ENCODE peak calls at places on chromosomes 1 and 21, in seven cellular contexts. One of them, this sample, is unnamed.

GRCh38 chr21:35719105-35719504 is 341.2 kb downstream of the SETD4 start:
- DNase-seq in breast epithelium: no peak
- DNase-seq in IMR-90: no peak
- DNase-seq in cardiac fibroblast: no peak
- DNase-seq in transverse colon: no peak
- DNase-seq in left ventricle myocardium inferior: no peak
- DNase-seq in HCT116: no peak
- DNase-seq in this sample: no peak

GRCh38 chr1:22142315-22143064 is 407 bp downstream of the WNT4 start:
- DNase-seq in HCT116: no peak
- DNase-seq in transverse colon: peak; percentile 28
- DNase-seq in cardiac fibroblast: peak; percentile 29
- DNase-seq in left ventricle myocardium inferior: no peak
- DNase-seq in breast epithelium: no peak
- DNase-seq in IMR-90: no peak
- DNase-seq in this sample: no peak

GRCh38 chr21:26377111-26377694 is 195.9 kb downstream of the CYYR1 start:
- DNase-seq in cardiac fibroblast: no peak
- DNase-seq in IMR-90: no peak
- DNase-seq in transverse colon: no peak
- DNase-seq in breast epithelium: no peak
- DNase-seq in left ventricle myocardium inferior: no peak
- DNase-seq in HCT116: no peak
- DNase-seq in this sample: no peak

GRCh38 chr1:178310685-178311105 is 186.1 kb downstream of the CLEC20A start:
- DNase-seq in left ventricle myocardium inferior: no peak
- DNase-seq in breast epithelium: no peak
- DNase-seq in transverse colon: no peak
- DNase-seq in cardiac fibroblast: peak; percentile 89
- DNase-seq in IMR-90: peak; percentile 80
- DNase-seq in HCT116: peak; percentile 64
- DNase-seq in this sample: peak; percentile 65

GRCh38 chr1:2940178-2940577 is 81.1 kb upstream of the ACTRT2 start:
- DNase-seq in IMR-90: no peak
- DNase-seq in left ventricle myocardium inferior: no peak
- DNase-seq in HCT116: no peak
- DNase-seq in breast epithelium: no peak
- DNase-seq in transverse colon: no peak
- DNase-seq in cardiac fibroblast: no peak
- DNase-seq in this sample: no peak

GRCh38 chr1:26358411-26359384 is 4.8 kb upstream of the CRYBG2 start:
- DNase-seq in IMR-90: no peak
- DNase-seq in breast epithelium: no peak
- DNase-seq in left ventricle myocardium inferior: no peak
- DNase-seq in HCT116: peak; percentile 51
- DNase-seq in transverse colon: peak; percentile 83
- DNase-seq in cardiac fibroblast: no peak
- DNase-seq in this sample: no peak

GRCh38 chr1:165161130-165161529 is 195.4 kb downstream of the LMX1A start:
- DNase-seq in transverse colon: no peak
- DNase-seq in IMR-90: no peak
- DNase-seq in left ventricle myocardium inferior: no peak
- DNase-seq in HCT116: no peak
- DNase-seq in breast epithelium: no peak
- DNase-seq in cardiac fibroblast: no peak
- DNase-seq in this sample: no peak

GRCh38 chr1:77227383-77227782 is 8.2 kb upstream of the PIGK start:
- DNase-seq in breast epithelium: no peak
- DNase-seq in IMR-90: no peak
- DNase-seq in left ventricle myocardium inferior: no peak
- DNase-seq in transverse colon: no peak
- DNase-seq in HCT116: no peak
- DNase-seq in cardiac fibroblast: no peak
- DNase-seq in this sample: no peak

GRCh38 chr1:149845416-149845815 is 54.0 kb upstream of the BOLA1 start:
- DNase-seq in left ventricle myocardium inferior: no peak
- DNase-seq in cardiac fibroblast: no peak
- DNase-seq in breast epithelium: no peak
- DNase-seq in transverse colon: no peak
- DNase-seq in IMR-90: no peak
- DNase-seq in HCT116: no peak
- DNase-seq in this sample: no peak

GRCh38 chr1:151199860-151200581 is 1.7 kb downstream of the PIP5K1A start:
- DNase-seq in left ventricle myocardium inferior: no peak
- DNase-seq in transverse colon: no peak
- DNase-seq in HCT116: no peak
- DNase-seq in cardiac fibroblast: peak; percentile 86
- DNase-seq in breast epithelium: no peak
- DNase-seq in IMR-90: peak; percentile 94
- DNase-seq in this sample: peak; percentile 78

GRCh38 chr1:159532922-159533321 is 2.9 kb downstream of the OR10J5 start:
- DNase-seq in left ventricle myocardium inferior: no peak
- DNase-seq in HCT116: no peak
- DNase-seq in breast epithelium: no peak
- DNase-seq in cardiac fibroblast: peak; percentile 4
- DNase-seq in transverse colon: no peak
- DNase-seq in IMR-90: no peak
- DNase-seq in this sample: no peak

GRCh38 chr1:14599787-14600186 is 1.3 kb downstream of the KAZN start:
- DNase-seq in IMR-90: no peak
- DNase-seq in left ventricle myocardium inferior: no peak
- DNase-seq in cardiac fibroblast: no peak
- DNase-seq in HCT116: no peak
- DNase-seq in breast epithelium: no peak
- DNase-seq in transverse colon: no peak
- DNase-seq in this sample: no peak

GRCh38 chr21:27206368-27206982 is 239.6 kb upstream of the ADAMTS5 start:
- DNase-seq in breast epithelium: no peak
- DNase-seq in left ventricle myocardium inferior: no peak
- DNase-seq in cardiac fibroblast: no peak
- DNase-seq in IMR-90: peak; percentile 18
- DNase-seq in transverse colon: no peak
- DNase-seq in HCT116: no peak
- DNase-seq in this sample: no peak

GRCh38 chr1:60949154-60949825 is 133.1 kb upstream of the NFIA start:
- DNase-seq in breast epithelium: no peak
- DNase-seq in left ventricle myocardium inferior: no peak
- DNase-seq in IMR-90: no peak
- DNase-seq in cardiac fibroblast: no peak
- DNase-seq in HCT116: no peak
- DNase-seq in transverse colon: no peak
- DNase-seq in this sample: no peak

GRCh38 chr1:216700779-216701178 is 22.4 kb downstream of the ESRRG start:
- DNase-seq in cardiac fibroblast: no peak
- DNase-seq in HCT116: no peak
- DNase-seq in transverse colon: no peak
- DNase-seq in breast epithelium: no peak
- DNase-seq in left ventricle myocardium inferior: no peak
- DNase-seq in IMR-90: peak; percentile 31
- DNase-seq in this sample: no peak

GRCh38 chr1:94790670-94791069 is 29.5 kb upstream of the SLC44A3 start:
- DNase-seq in IMR-90: no peak
- DNase-seq in transverse colon: no peak
- DNase-seq in cardiac fibroblast: no peak
- DNase-seq in HCT116: no peak
- DNase-seq in left ventricle myocardium inferior: no peak
- DNase-seq in breast epithelium: no peak
- DNase-seq in this sample: no peak

GRCh38 chr1:5917591-5918274 is 74.5 kb downstream of the NPHP4 start:
- DNase-seq in HCT116: no peak
- DNase-seq in cardiac fibroblast: no peak
- DNase-seq in left ventricle myocardium inferior: no peak
- DNase-seq in breast epithelium: no peak
- DNase-seq in IMR-90: no peak
- DNase-seq in transverse colon: no peak
- DNase-seq in this sample: no peak

GRCh38 chr1:246907472-246907871 is 24.3 kb downstream of the AHCTF1 start:
- DNase-seq in left ventricle myocardium inferior: no peak
- DNase-seq in HCT116: peak; percentile 21
- DNase-seq in cardiac fibroblast: peak; percentile 79
- DNase-seq in IMR-90: peak; percentile 72
- DNase-seq in transverse colon: peak; percentile 20
- DNase-seq in breast epithelium: no peak
- DNase-seq in this sample: peak; percentile 45

GRCh38 chr21:23522750-23523149 is 2084.5 kb downstream of the MRPL39 start:
- DNase-seq in breast epithelium: no peak
- DNase-seq in HCT116: no peak
- DNase-seq in transverse colon: no peak
- DNase-seq in left ventricle myocardium inferior: no peak
- DNase-seq in cardiac fibroblast: no peak
- DNase-seq in IMR-90: no peak
- DNase-seq in this sample: no peak

GRCh38 chr1:230070321-230071208 is 3.5 kb downstream of the GALNT2 start:
- DNase-seq in breast epithelium: no peak
- DNase-seq in cardiac fibroblast: no peak
- DNase-seq in HCT116: no peak
- DNase-seq in left ventricle myocardium inferior: no peak
- DNase-seq in IMR-90: no peak
- DNase-seq in transverse colon: no peak
- DNase-seq in this sample: no peak

GRCh38 chr1:245686446-245687030 is 531.8 kb downstream of the KIF26B start:
- DNase-seq in IMR-90: no peak
- DNase-seq in cardiac fibroblast: no peak
- DNase-seq in transverse colon: no peak
- DNase-seq in HCT116: no peak
- DNase-seq in breast epithelium: no peak
- DNase-seq in left ventricle myocardium inferior: no peak
- DNase-seq in this sample: no peak

GRCh38 chr1:245687636-245688535 is 533.1 kb downstream of the KIF26B start:
- DNase-seq in left ventricle myocardium inferior: no peak
- DNase-seq in cardiac fibroblast: no peak
- DNase-seq in HCT116: no peak
- DNase-seq in IMR-90: no peak
- DNase-seq in transverse colon: no peak
- DNase-seq in breast epithelium: no peak
- DNase-seq in this sample: no peak

GRCh38 chr1:245688536-245689453 is 534.0 kb downstream of the KIF26B start:
- DNase-seq in HCT116: no peak
- DNase-seq in left ventricle myocardium inferior: no peak
- DNase-seq in cardiac fibroblast: no peak
- DNase-seq in transverse colon: no peak
- DNase-seq in breast epithelium: no peak
- DNase-seq in IMR-90: no peak
- DNase-seq in this sample: no peak

GRCh38 chr1:245686006-245686405 is 531.2 kb downstream of the KIF26B start:
- DNase-seq in IMR-90: no peak
- DNase-seq in cardiac fibroblast: no peak
- DNase-seq in breast epithelium: no peak
- DNase-seq in transverse colon: no peak
- DNase-seq in HCT116: no peak
- DNase-seq in left ventricle myocardium inferior: no peak
- DNase-seq in this sample: no peak

DNA sequence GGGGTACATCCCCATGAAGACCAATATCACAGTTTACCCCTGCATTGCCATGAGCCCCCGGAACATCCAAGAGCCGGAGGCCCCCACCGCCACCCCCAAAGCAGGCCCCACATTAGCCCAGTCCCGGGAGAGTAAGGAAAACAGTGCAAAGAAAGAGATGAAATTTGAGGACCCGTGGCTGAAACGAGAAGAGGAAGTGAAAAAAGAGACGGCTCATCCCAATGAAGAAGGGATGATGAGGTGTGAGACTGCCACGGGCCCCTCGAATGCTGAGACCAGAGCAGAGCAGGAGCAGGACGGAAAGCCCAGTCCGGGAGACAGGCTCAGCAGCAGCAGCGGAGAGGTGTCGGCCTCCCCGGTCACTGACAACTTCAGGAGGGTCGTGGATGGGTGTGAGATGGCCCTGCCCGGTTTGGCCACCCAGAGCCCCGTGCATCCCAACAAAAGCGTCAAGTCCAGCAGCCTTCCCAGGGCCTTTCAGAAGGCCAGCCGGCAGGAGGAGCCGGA is 532.4 kb downstream of the KIF26B start:
- DNase-seq in breast epithelium: no peak
- DNase-seq in transverse colon: no peak
- DNase-seq in IMR-90: no peak
- DNase-seq in left ventricle myocardium inferior: no peak
- DNase-seq in cardiac fibroblast: no peak
- DNase-seq in HCT116: no peak
- DNase-seq in this sample: no peak
- TF ChIP-seq CTCF in breast epithelium: no peak
- TF ChIP-seq CTCF in transverse colon: no peak
- TF ChIP-seq CTCF in IMR-90: no peak
- TF ChIP-seq CTCF in left ventricle myocardium inferior: no peak
- TF ChIP-seq CTCF in cardiac fibroblast: no peak
- TF ChIP-seq CTCF in HCT116: no peak
- TF ChIP-seq CTCF in this sample: no peak

GRCh38 chr1:242402956-242403355 is 121.5 kb downstream of the PLD5 start:
- DNase-seq in transverse colon: no peak
- DNase-seq in IMR-90: no peak
- DNase-seq in HCT116: no peak
- DNase-seq in breast epithelium: no peak
- DNase-seq in left ventricle myocardium inferior: no peak
- DNase-seq in cardiac fibroblast: no peak
- DNase-seq in this sample: no peak
- H3K4me3 ChIP-seq in transverse colon: no peak overlapping the region
- H3K4me3 ChIP-seq in IMR-90: no peak overlapping the region
- H3K4me3 ChIP-seq in HCT116: no peak overlapping the region
- H3K4me3 ChIP-seq in breast epithelium: no peak overlapping the region
- H3K4me3 ChIP-seq in left ventricle myocardium inferior: no peak overlapping the region
- H3K4me3 ChIP-seq in cardiac fibroblast: no peak overlapping the region
- H3K4me3 ChIP-seq in this sample: no peak overlapping the region

GRCh38 chr21:31780944-31781343 is 49.0 kb upstream of the SCAF4 start:
- DNase-seq in cardiac fibroblast: no peak
- DNase-seq in breast epithelium: no peak
- DNase-seq in transverse colon: no peak
- DNase-seq in left ventricle myocardium inferior: no peak
- DNase-seq in IMR-90: no peak
- DNase-seq in HCT116: peak; percentile 47
- DNase-seq in this sample: no peak
- TF ChIP-seq CTCF in cardiac fibroblast: no peak
- TF ChIP-seq CTCF in breast epithelium: no peak
- TF ChIP-seq CTCF in transverse colon: peak; percentile 14
- TF ChIP-seq CTCF in left ventricle myocardium inferior: no peak
- TF ChIP-seq CTCF in IMR-90: no peak
- TF ChIP-seq CTCF in HCT116: peak; percentile 54
- TF ChIP-seq CTCF in this sample: no peak

GRCh38 chr1:195584870-195585624 is 1023.2 kb downstream of the KCNT2 start:
- DNase-seq in breast epithelium: no peak
- DNase-seq in cardiac fibroblast: no peak
- DNase-seq in HCT116: peak; percentile 31
- DNase-seq in left ventricle myocardium inferior: no peak
- DNase-seq in IMR-90: peak; percentile 15
- DNase-seq in transverse colon: peak; percentile 36
- DNase-seq in this sample: no peak

GRCh38 chr1:195591917-195592672 is 1016.1 kb downstream of the KCNT2 start:
- DNase-seq in cardiac fibroblast: no peak
- DNase-seq in breast epithelium: no peak
- DNase-seq in transverse colon: no peak
- DNase-seq in HCT116: peak; percentile 65
- DNase-seq in IMR-90: peak; percentile 89
- DNase-seq in left ventricle myocardium inferior: no peak
- DNase-seq in this sample: peak; percentile 73

GRCh38 chr1:195594773-195595172 is 1013.5 kb downstream of the KCNT2 start:
- DNase-seq in left ventricle myocardium inferior: no peak
- DNase-seq in breast epithelium: no peak
- DNase-seq in HCT116: no peak
- DNase-seq in transverse colon: no peak
- DNase-seq in IMR-90: no peak
- DNase-seq in cardiac fibroblast: no peak
- DNase-seq in this sample: no peak

GRCh38 chr1:195594322-195594721 is 1013.9 kb downstream of the KCNT2 start:
- DNase-seq in cardiac fibroblast: no peak
- DNase-seq in left ventricle myocardium inferior: no peak
- DNase-seq in IMR-90: no peak
- DNase-seq in breast epithelium: no peak
- DNase-seq in HCT116: no peak
- DNase-seq in transverse colon: no peak
- DNase-seq in this sample: no peak

GRCh38 chr1:195590649-195591048 is 1017.6 kb downstream of the KCNT2 start:
- DNase-seq in HCT116: no peak
- DNase-seq in IMR-90: peak; percentile 1
- DNase-seq in cardiac fibroblast: no peak
- DNase-seq in left ventricle myocardium inferior: no peak
- DNase-seq in breast epithelium: no peak
- DNase-seq in transverse colon: no peak
- DNase-seq in this sample: no peak
- H3K4me3 ChIP-seq in HCT116: no peak overlapping the region
- H3K4me3 ChIP-seq in IMR-90: no peak overlapping the region
- H3K4me3 ChIP-seq in cardiac fibroblast: no peak overlapping the region
- H3K4me3 ChIP-seq in left ventricle myocardium inferior: no peak overlapping the region
- H3K4me3 ChIP-seq in breast epithelium: no peak overlapping the region
- H3K4me3 ChIP-seq in transverse colon: no peak overlapping the region
- H3K4me3 ChIP-seq in this sample: no peak overlapping the region

This sample was measured in AG09309.